ENCODE peak calls at places on chromosomes 6 and 20, in four cellular contexts. B, R, D and J are unnamed samples.

GRCh38 chr6:137465378-137466009 is 28.7 kb downstream of the OLIG3 start:
- DNase-seq in B (no peak), R (no peak), D (no peak), J (no peak)

GRCh38 chr6:84151669-84152068 is 75.8 kb downstream of the CEP162 start:
- DNase-seq in B (no peak), R (no peak), D (no peak), J (no peak)

GRCh38 chr6:169795196-169795595 is 43.8 kb downstream of the ERMARD start:
- DNase-seq in B (no peak), R (no peak), D (no peak), J (no peak)

GRCh38 chr6:168171673-168172352 is 92.8 kb upstream of the FRMD1 start:
- DNase-seq in R (no peak), D (no peak), B (no peak), J (no peak)

GRCh38 chr6:5754904-5755303 is 251.8 kb downstream of the NRN1 start:
- DNase-seq in D (no peak), R (no peak), B (no peak), J (no peak)

GRCh38 chr6:126307859-126308258 is 32.1 kb upstream of the CENPW start:
- DNase-seq in B (peak; percentile 15), R (no peak), D (no peak), J (no peak)

GRCh38 chr20:50403565-50404418 is 106.4 kb upstream of the PTPN1 start:
- DNase-seq in B (no peak), R (peak; percentile 77), D (no peak), J (no peak)

GRCh38 chr6:167091149-167092107 is 31.5 kb upstream of the CCR6 start:
- DNase-seq in D (no peak), B (no peak), R (no peak), J (no peak)

GRCh38 chr6:30688569-30688968 is 2.1 kb upstream of the PPP1R18 start:
- DNase-seq in B (peak; percentile 43), R (no peak), D (no peak), J (no peak)

GRCh38 chr20:8172191-8172590 is 40.1 kb downstream of the PLCB1 start:
- DNase-seq in R (no peak), B (no peak), D (no peak), J (no peak)

GRCh38 chr20:9068896-9069663 is at the start of gene PLCB4:
- DNase-seq in B (peak; percentile 56), D (peak; percentile 34), R (no peak), J (peak; percentile 94)

GRCh38 chr6:83708546-83708969 is 343 bp downstream of the SNAP91 start:
- DNase-seq in R (no peak), B (peak; percentile 28), D (peak; percentile 34), J (no peak)

GRCh38 chr20:2139736-2140135 is 38.1 kb downstream of the STK35 start:
- DNase-seq in D (no peak), R (no peak), B (no peak), J (no peak)

GRCh38 chr6:71290611-71291010 is 2.0 kb downstream of the OGFRL1 start:
- DNase-seq in B (no peak), D (no peak), R (no peak), J (no peak)

GRCh38 chr6:46265373-46265772 is 94.6 kb upstream of the ENPP5 start:
- DNase-seq in B (no peak), R (no peak), D (no peak), J (no peak)

GRCh38 chr6:20875369-20875963 is 341.2 kb downstream of the CDKAL1 start:
- DNase-seq in B (no peak), R (no peak), D (peak; percentile 21), J (no peak)

GRCh38 chr6:168034537-168034936 is 37.1 kb downstream of the KIF25 start:
- DNase-seq in D (no peak), B (no peak), R (no peak), J (no peak)

GRCh38 chr20:2254333-2254732 is 41.5 kb upstream of the TGM3 start:
- DNase-seq in R (no peak), B (no peak), D (no peak), J (no peak)

GRCh38 chr6:1686117-1687098 is 76.7 kb downstream of the FOXC1 start:
- DNase-seq in D (no peak), R (no peak), B (peak; percentile 62), J (no peak)
- TF ChIP-seq CTCF in D (peak; percentile 54), R (no peak), B (no peak), J (peak; percentile 85)

DNA sequence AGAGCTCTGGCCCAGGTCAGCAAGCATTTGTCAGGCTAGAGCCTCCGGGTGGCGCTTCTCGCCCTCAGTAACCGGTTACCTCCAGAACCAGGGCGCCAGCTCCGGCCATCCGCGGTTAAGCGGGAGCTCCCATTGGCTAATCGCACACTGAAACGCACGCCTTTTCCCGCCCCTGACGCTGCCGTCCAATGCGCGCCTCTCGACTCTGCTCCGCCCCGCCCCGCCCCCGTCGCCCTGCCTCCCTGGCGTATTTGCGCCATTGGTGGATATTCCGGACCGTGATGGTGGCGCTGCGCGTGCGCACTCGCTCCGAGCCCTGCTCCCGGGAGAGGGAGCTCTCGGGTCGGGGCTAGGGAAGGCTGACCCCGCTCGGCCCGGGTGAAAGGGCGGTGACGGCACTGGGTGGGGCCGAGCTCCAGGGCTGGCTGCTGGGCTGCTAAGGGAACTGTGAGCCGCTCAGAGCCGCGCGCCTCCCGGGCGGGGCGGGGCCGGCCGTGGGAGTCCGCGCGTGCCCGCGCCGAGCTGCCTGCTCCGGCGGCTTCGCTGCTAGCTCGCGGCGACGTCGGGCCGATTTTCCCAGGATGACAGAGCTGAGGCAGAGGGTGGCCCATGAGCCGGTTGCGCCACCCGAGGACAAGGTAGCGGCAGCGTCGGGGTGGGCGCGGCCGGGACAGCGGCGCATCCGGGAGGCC is at the start of gene CDS2:
- DNase-seq in D (peak; percentile 100), R (peak; percentile 100), B (peak; percentile 100), J (peak; percentile 100)
- TF ChIP-seq CTCF in D (peak; percentile 52), R (peak; percentile 67), B (peak; percentile 61), J (peak; percentile 82)

GRCh38 chr6:82072113-82072512 is 175.4 kb downstream of the IBTK start:
- DNase-seq in B (no peak), D (no peak), R (no peak), J (no peak)

GRCh38 chr6:82066196-82066595 is 181.3 kb downstream of the IBTK start:
- DNase-seq in D (no peak), R (no peak), B (no peak), J (no peak)

GRCh38 chr6:82068721-82069120 is 178.8 kb downstream of the IBTK start:
- DNase-seq in R (no peak), D (no peak), B (no peak), J (no peak)

GRCh38 chr6:82062219-82062618 is 185.3 kb downstream of the IBTK start:
- DNase-seq in D (no peak), B (no peak), R (no peak), J (no peak)

DNA sequence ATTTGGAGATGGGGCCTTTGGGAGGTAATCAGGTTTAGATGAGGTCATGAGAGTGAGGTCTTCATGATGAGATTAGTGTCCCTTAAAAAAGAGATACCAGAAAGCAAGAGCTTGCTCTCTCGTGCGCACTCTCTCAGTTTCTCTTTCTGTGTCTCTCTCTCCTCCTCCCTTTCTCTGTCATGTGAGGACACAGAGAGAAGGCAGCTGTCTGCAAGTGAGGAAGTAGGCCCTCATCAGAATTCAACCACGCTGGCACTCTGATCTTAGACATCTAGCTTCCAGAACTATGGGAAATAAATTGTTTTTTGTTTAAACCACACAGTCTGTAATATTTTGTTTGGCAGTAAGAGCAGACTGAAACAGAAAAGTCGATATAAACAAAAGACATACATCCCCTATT is 180.5 kb downstream of the IBTK start:
- DNase-seq in D (no peak), R (no peak), B (no peak), J (no peak)
- TF ChIP-seq CTCF in D (no peak), R (no peak), B (no peak), J (no peak)

GRCh38 chr20:36908603-36909002 is 32.7 kb downstream of the TLDC2 start:
- DNase-seq in B (no peak), D (no peak), R (no peak), J (no peak)

GRCh38 chr20:36904690-36905089 is 28.8 kb downstream of the TLDC2 start:
- DNase-seq in R (no peak), B (no peak), D (no peak), J (no peak)
- TF ChIP-seq CTCF in R (no peak), B (no peak), D (no peak), J (no peak)

DNA sequence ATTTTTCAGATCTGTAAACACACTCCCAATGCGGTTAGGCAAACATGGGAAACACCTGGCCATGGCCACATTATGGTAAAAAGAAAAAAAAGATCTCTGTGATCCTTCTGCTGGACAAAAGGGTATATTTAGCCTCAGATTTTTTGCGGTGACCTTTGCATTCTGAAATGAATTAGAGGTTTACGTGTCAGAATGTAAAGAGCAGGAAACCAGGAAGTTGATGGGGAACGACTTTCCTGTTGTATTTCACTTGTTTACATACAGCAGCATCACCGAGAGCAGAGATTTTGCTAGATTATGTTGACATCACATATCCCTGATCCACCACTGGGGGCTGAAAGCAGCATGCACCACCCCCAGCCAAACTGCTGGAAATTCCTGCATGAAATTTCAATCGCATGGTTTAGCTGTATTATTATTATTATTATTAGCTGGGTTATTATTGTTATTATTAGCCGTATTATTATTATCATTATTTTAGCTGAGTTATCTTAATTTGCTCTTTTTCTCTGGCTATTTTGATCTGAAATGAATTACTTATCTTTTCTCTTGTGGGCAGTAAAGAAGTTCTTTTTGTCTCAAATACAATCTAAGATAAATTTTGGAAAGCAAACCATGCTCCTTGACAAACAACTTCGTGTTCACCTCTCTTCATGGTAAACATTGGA is 189.4 kb downstream of the ZFP64 start:
- DNase-seq in R (no peak), D (peak; percentile 13), B (no peak), J (no peak)
- TF ChIP-seq CTCF in R (no peak), D (peak; percentile 18), B (no peak), J (peak; percentile 54)

DNA sequence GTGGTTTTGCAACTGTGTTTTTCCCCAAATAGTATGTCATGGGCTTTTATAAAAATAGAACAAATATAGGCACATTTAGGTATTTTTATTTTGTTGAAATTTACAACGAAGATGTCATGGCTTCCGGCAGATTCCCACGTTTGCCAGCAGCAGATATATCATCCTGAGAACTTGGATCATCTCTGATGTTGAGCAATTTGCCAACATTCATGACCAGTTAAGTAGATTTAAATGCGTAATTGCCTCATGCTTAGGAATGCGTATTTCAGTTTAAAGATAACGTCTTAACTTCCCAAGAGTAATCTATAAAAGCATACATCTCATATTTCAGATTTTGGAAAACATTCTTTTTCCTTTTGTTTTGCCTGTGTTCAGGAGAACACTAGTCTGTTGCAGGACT is 457.8 kb downstream of the QKI start:
- DNase-seq in R (no peak), D (no peak), B (no peak), J (no peak)
- TF ChIP-seq CTCF in R (no peak), D (no peak), B (no peak), J (no peak)

DNA sequence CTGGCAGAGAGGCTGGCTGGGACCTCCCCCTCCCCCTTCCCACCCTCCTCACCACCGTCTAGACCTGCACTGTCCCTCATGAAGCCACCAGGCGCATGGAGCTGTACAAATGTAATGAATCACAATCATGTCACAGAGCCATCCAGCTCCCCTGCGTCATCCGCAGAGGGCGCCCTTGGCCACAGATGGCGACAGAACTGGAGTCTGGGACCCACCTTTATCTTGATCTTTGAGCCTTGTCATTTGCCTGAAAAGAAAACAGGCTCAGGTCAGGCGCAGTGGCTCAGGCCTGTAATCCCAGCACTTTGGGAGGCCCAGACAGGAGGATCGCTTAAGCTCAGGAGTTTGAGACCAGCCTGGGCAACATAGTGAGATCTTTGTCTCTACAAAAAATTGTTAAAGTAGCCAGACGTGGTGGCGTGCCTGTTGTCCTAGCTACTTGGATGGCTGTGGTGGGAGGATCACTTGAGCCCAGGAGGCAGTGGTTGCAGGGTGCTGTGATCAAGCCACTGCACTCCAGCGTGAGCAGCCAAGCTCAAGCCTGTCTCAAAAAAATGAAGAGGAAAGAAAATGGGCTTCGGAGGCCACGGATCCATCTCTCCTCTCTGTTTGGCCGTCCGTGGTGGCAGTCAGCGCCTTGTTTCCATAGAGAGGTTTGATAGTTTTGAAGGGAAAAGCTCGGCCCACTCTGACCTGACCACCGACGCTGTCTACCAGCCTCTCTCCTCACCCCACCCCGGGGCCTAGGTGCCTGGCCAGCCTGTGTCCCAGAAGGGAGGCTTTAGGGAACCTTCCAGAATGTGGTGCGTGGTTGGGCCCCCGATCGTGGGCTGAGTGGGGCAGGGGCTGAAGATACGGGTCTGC is 6.2 kb downstream of the COL9A3 start:
- DNase-seq in B (no peak), D (peak; percentile 53), R (peak; percentile 64), J (no peak)
- TF ChIP-seq CTCF in B (no peak), D (no peak), R (peak; percentile 31), J (peak; percentile 65)